ENCODE peak calls at places on chromosomes 3 and 15, in five cellular contexts. U is CD4-positive, alpha-beta memory T cell; F is body of pancreas; C is mesendoderm; I is right cardiac atrium. R is an unnamed sample. For H3K4me1, the result is how much of the 10 kb centered on the place peaks cover.

GRCh38 chr3:66962624-66963023 is 35.5 kb upstream of the KBTBD8 start:
- DNase-seq in U (no peak), F (no peak), C (no peak), I (no peak), R (no peak)

GRCh38 chr3:66638717-66639116 is 137.9 kb upstream of the LRIG1 start:
- DNase-seq in U (no peak), F (no peak), C (peak), I (no peak), R (no peak)

GRCh38 chr15:51315726-51316125 is 22.7 kb downstream of the CYP19A1 start:
- DNase-seq in U (no peak), F (no peak), C (no peak), I (no peak), R (no peak)

GRCh38 chr15:57924536-57924935 is 141.0 kb downstream of the ALDH1A2 start:
- DNase-seq in U (no peak), F (no peak), C (no peak), I (no peak), R (no peak)

GRCh38 chr15:38666865-38667264 is 102.3 kb upstream of the RASGRP1 start:
- DNase-seq in U (no peak), F (no peak), C (no peak), I (no peak), R (no peak)

GRCh38 chr15:35168464-35168863 is 83.4 kb upstream of the NANOGP8 start:
- DNase-seq in U (no peak), F (no peak), C (no peak), I (no peak), R (no peak)

GRCh38 chr15:63870043-63870394 is 36.3 kb upstream of the HERC1 start:
- DNase-seq in U (no peak), F (no peak), C (no peak), I (no peak), R (no peak)

GRCh38 chr15:63576441-63576840 is 20.7 kb upstream of the FBXL22 start:
- DNase-seq in U (no peak), F (no peak), C (no peak), I (no peak), R (no peak)

GRCh38 chr3:155745795-155746550 is 1.1 kb upstream of the PLCH1 start:
- DNase-seq in U (no peak), F (peak), C (peak), I (peak), R (no peak)

GRCh38 chr3:151085889-151086483 is 522 bp downstream of the MED12L start:
- DNase-seq in U (peak), F (no peak), C (peak), I (peak), R (peak)

GRCh38 chr15:58332676-58333400 is 99.0 kb upstream of the LIPC start:
- DNase-seq in U (no peak), F (no peak), C (peak), I (no peak), R (no peak)

GRCh38 chr3:146065573-146066006 is 95.4 kb downstream of the PLOD2 start:
- DNase-seq in U (no peak), F (peak), C (peak), I (no peak), R (no peak)

GRCh38 chr3:16361087-16361486 is 96.1 kb downstream of the OXNAD1 start:
- DNase-seq in U (no peak), F (no peak), C (no peak), I (no peak), R (no peak)

GRCh38 chr3:161014997-161015749 is 90.0 kb downstream of the B3GALNT1 start:
- DNase-seq in U (no peak), F (no peak), C (peak), I (no peak), R (no peak)

GRCh38 chr3:3998140-3998977 is 199.1 kb downstream of the LRRN1 start:
- DNase-seq in U (peak), F (peak), C (peak), I (no peak), R (no peak)

GRCh38 chr15:66647358-66647757 is 54.7 kb upstream of the SMAD6 start:
- DNase-seq in U (no peak), F (no peak), C (no peak), I (peak), R (no peak)

GRCh38 chr15:57446393-57446792 is 70.1 kb downstream of the CGNL1 start:
- DNase-seq in U (no peak), F (no peak), C (no peak), I (no peak), R (no peak)

DNA sequence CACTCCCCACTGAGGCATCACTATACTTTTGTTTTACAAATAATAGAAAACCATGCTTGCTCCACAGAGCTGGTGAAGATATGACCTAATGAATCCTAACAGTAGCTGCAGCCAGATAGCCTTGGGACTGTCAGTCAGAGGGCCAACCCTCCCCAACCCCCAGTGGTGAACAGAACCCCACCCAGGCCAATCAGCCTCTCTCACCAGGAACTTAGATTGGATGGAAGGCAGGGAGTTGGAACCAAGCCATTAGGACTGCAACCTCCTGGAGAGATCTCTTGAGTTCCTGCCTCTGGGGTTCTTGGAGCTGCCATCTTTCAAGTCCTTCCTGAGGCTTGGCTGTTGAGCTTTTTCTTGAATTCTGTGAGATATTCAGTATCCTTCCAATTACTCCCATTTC is 3.0 kb upstream of the MRPS22 start:
- DNase-seq in U (no peak), F (no peak), C (no peak), I (no peak), R (no peak)
- H3K27ac ChIP-seq in U (no peak), F (no peak), C (no peak), I (no peak), R (no peak)

DNA sequence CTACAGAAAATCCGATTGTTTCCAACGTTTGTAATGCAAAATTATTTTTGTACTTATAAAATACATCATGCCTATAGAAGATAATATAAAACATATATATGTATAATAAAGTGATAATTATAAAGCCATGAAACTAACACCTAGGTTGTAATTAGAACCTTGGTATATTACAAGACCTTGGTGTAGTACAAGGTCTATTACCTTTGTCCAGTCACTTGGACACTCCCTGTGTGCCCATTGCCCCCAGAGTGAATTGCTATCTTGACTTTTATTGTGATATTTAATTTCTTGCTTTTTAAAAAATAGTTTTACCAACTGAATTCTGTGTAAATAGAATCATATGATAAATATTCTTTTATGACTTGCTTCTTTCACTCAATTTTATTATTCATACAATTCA is 20.7 kb upstream of the TNFSF10 start:
- DNase-seq in U (no peak), F (no peak), C (no peak), I (no peak), R (no peak)
- H3K4me1 ChIP-seq in U (under half), F (under half), C (under half), I (under half), R (under half)

DNA sequence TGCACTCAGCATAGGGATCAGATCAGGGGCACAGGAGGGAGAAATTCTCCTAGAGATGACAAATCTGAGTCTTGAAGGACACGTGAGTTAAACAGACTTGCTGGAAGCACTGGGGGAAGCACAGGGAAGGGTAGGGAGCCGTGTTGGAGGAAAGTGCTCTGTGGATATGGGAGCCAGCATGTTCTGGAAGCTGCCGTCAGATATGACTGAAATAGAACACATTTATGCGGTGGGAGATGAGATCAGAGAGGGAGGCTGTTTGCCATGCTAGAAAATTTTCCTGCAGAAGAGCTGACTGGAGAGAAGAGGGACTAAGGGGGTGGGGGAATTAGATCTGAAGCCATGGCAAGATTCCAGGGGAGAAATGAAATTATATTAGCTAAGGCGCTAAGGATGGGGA is 1.8 kb downstream of the TAMM41 start:
- DNase-seq in U (no peak), F (no peak), C (no peak), I (no peak), R (no peak)
- H3K4me3 ChIP-seq in U (no peak), F (no peak), C (no peak), I (no peak), R (no peak)

GRCh38 chr15:98076021-98076816 is 115.7 kb downstream of the ARRDC4 start:
- DNase-seq in U (no peak), F (peak), C (peak), I (peak), R (no peak)
- H3K27ac ChIP-seq in U (no peak), F (no peak), C (no peak), I (no peak), R (peak)

GRCh38 chr3:23830869-23831484 is 25.2 kb downstream of the UBE2E1 start:
- DNase-seq in U (no peak), F (no peak), C (no peak), I (no peak), R (no peak)

GRCh38 chr3:23834082-23834870 is 28.5 kb downstream of the UBE2E1 start:
- DNase-seq in U (no peak), F (no peak), C (peak), I (no peak), R (no peak)

GRCh38 chr3:23831517-23832394 is 26.0 kb downstream of the UBE2E1 start:
- DNase-seq in U (no peak), F (no peak), C (no peak), I (no peak), R (no peak)

GRCh38 chr3:23835087-23835486 is 29.3 kb downstream of the UBE2E1 start:
- DNase-seq in U (no peak), F (no peak), C (no peak), I (no peak), R (no peak)

DNA sequence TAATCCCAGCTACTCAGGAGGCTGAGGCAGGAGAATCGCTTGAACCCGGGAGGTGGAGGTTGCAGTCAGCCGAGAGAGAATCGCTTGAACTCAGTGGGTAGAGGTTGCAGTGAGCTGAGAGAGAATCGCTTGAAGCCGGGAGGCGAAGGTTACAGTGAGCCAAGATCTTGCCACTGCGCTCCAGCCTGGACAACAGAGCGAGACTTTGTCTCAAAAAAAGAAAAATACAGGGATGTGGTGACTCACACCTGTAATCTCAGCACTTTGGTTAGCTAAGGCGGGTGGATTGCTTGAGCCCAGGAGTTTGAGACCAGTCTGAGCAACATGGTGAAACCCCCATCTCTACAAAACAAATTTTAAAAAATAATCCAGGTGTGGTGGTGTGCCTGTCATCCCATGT is 26.8 kb downstream of the UBE2E1 start:
- DNase-seq in U (no peak), F (no peak), C (no peak), I (no peak), R (no peak)
- H3K4me1 ChIP-seq in U (under half), F (under half), C (under half), I (under half), R (under half)

GRCh38 chr3:55329849-55330248 is 157.3 kb downstream of the WNT5A start:
- DNase-seq in U (no peak), F (no peak), C (no peak), I (no peak), R (no peak)
- H3K4me3 ChIP-seq in U (no peak), F (no peak), C (no peak), I (no peak), R (no peak)

DNA sequence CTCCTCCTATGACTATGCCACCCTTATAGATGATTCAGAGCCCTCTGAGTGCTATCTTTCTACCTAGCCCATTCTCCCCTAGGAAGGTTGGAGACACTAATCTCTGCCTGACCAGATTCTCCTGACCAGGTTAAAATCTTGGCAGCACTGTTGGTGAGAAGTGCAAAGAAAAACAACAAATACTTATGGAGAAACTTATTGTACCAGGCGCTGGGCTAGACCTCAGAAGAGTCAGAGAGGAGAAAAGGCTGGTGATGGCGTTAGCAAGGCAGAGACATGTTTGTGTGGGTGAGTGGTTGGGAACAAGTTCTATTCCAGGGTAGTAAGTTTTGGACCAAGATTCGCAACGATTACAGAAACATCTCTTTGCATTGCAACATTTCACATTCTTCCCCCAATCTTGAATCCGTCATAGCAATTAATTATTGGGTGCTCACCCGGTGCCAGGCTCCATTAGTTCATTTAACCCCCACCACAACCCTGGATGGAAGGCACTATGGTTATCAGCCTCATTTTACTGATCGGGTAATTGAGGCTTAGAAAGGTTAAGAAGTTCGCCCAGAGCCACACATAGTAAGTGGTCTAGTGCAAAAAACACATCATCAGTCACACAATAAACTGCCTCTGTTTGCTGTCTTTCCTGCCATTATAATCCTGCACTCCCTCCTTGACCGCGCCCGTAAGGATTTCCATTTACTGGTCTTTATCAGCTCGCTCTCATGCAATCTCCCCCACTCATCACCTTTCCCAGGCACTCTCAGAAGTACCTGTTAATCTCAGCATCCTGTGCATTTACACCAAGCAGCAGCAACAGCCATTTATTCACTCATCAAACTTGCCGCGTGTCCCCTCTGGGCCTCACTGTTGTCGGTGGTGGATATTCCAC is 672 bp upstream of the TSPAN3 start:
- DNase-seq in U (no peak), F (no peak), C (no peak), I (no peak), R (no peak)
- H3K27ac ChIP-seq in U (peak), F (peak), C (no peak), I (peak), R (peak)